ENCODE peak calls at places on chromosomes 7 and 10, in seven cellular contexts. U is psoas muscle; L is hepatocyte; A is CD8-positive, alpha-beta T cell; I is lower lobe of right lung; K is ovary; M is OCI-LY7. B is an unnamed sample.

GRCh38 chr10:66215005-66215404 is 710.8 kb upstream of the LRRTM3 start:
- DNase-seq in A (no peak), U (no peak), M (no peak), I (no peak), L (peak; percentile 5), K (no peak), B (no peak)

GRCh38 chr7:25952277-25953057 is 199.5 kb upstream of the NFE2L3 start:
- DNase-seq in A (no peak), K (peak; percentile 31), I (no peak), M (no peak), L (peak; percentile 38), U (no peak), B (no peak)

GRCh38 chr10:79268100-79268670 is 79.1 kb upstream of the PPIF start:
- DNase-seq in I (no peak), A (no peak), M (no peak), K (no peak), U (no peak), L (no peak), B (no peak)

GRCh38 chr10:11866199-11866925 is 43.2 kb downstream of the PROSER2 start:
- DNase-seq in U (no peak), K (no peak), A (no peak), I (no peak), L (no peak), M (no peak), B (no peak)

GRCh38 chr10:14244147-14244546 is 86.6 kb downstream of the FRMD4A start:
- DNase-seq in I (no peak), K (no peak), U (no peak), A (no peak), M (no peak), L (no peak), B (no peak)

GRCh38 chr7:144401490-144401889 is 2.0 kb downstream of the NOBOX start:
- DNase-seq in K (no peak), L (no peak), M (no peak), U (no peak), A (no peak), I (no peak), B (no peak)

GRCh38 chr7:42914009-42914725 is 2.3 kb upstream of the C7orf25 start:
- DNase-seq in I (no peak), M (no peak), U (no peak), K (no peak), L (peak; percentile 19), A (no peak), B (no peak)

GRCh38 chr10:71575446-71575845 is 144.1 kb downstream of the C10orf105 start:
- DNase-seq in I (no peak), M (no peak), K (peak; percentile 75), A (no peak), U (peak; percentile 46), L (no peak), B (peak; percentile 33)

GRCh38 chr10:133388973-133389818 is 4.8 kb upstream of the MTG1 start:
- DNase-seq in U (no peak), A (peak; percentile 47), I (peak; percentile 49), M (peak; percentile 98), L (no peak), K (no peak), B (no peak)

GRCh38 chr7:90006988-90007387 is 147.3 kb upstream of the STEAP1 start:
- DNase-seq in L (no peak), K (no peak), A (no peak), U (no peak), M (no peak), I (no peak), B (no peak)

GRCh38 chr10:44478040-44478439 is 93.1 kb upstream of the CXCL12 start:
- DNase-seq in U (no peak), M (no peak), K (no peak), A (no peak), L (no peak), I (no peak), B (no peak)

GRCh38 chr10:6123467-6124042 is 34.7 kb downstream of the RBM17 start:
- DNase-seq in A (no peak), L (no peak), M (no peak), I (no peak), K (no peak), U (no peak), B (no peak)

GRCh38 chr10:21047511-21047910 is 150.4 kb upstream of the NEBL start:
- DNase-seq in A (no peak), L (no peak), M (no peak), K (no peak), U (no peak), I (no peak), B (no peak)

GRCh38 chr10:96758423-96758822 is 38.1 kb upstream of the PIK3AP1 start:
- DNase-seq in I (no peak), K (no peak), A (no peak), U (no peak), M (peak; percentile 90), L (no peak), B (no peak)

GRCh38 chr10:34732926-34733325 is 82.2 kb downstream of the PARD3 start:
- DNase-seq in U (no peak), K (no peak), L (no peak), M (peak; percentile 11), I (no peak), A (no peak), B (no peak)

GRCh38 chr7:36736827-36737211 is 12.5 kb upstream of the AOAH start:
- DNase-seq in I (peak; percentile 51), A (no peak), L (no peak), K (no peak), M (peak; percentile 41), U (no peak), B (no peak)

GRCh38 chr7:4150731-4151130 is 531.4 kb upstream of the FOXK1 start:
- DNase-seq in U (no peak), M (no peak), I (no peak), K (no peak), L (no peak), A (no peak), B (no peak)

GRCh38 chr7:17319164-17320101 is 21.0 kb downstream of the AHR start:
- DNase-seq in K (no peak), I (no peak), U (no peak), A (no peak), L (no peak), M (no peak), B (no peak)

GRCh38 chr10:78600740-78601139 is 468.0 kb upstream of the ZMIZ1 start:
- DNase-seq in L (peak; percentile 74), I (no peak), K (no peak), M (no peak), A (no peak), U (no peak), B (no peak)

GRCh38 chr10:100562008-100562672 is 26.4 kb downstream of the HIF1AN start:
- DNase-seq in I (peak; percentile 79), L (peak; percentile 89), A (peak; percentile 81), K (peak; percentile 49), M (no peak), U (peak; percentile 64), B (peak; percentile 17)

GRCh38 chr7:84258628-84259027 is 64.0 kb upstream of the SEMA3A start:
- DNase-seq in I (no peak), U (no peak), L (no peak), K (no peak), A (no peak), M (no peak), B (no peak)

GRCh38 chr7:137754076-137754851 is 92.5 kb downstream of the DGKI start:
- DNase-seq in I (no peak), M (no peak), K (no peak), A (no peak), L (no peak), U (no peak), B (no peak)
- H3K27ac ChIP-seq in I (no peak overlapping the region), M (no peak overlapping the region), K (no peak overlapping the region), A (no peak overlapping the region), L (no peak overlapping the region), U (no peak overlapping the region), B (no peak overlapping the region)

DNA sequence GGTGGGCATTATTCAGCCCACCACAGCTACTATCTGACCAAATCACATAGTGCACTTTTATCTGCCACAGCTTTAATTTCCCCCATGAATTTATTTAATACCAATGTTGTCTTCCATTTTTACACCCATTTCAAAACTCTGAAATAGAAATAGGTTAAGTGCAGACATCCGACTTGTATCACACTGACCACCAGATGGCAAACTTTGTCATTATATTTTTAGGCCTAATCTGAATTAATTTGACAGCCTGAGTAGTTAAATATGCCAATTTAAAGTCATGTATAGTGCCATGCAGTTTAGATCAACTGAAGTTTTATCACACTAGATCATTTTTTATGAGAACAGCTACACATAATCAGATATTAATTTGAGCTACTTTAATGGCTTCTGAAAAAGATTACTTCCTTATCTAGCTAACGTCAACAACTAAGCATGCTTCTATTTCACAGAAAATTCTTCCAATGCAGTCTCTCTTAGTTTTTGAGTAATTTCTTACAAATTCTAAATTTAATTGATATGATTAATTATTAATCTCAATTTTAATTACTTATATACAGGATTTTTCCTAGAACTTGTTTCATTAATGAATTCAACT is 566.4 kb downstream of the GFRA1 start:
- DNase-seq in K (no peak), L (peak; percentile 23), I (no peak), U (no peak), M (peak; percentile 16), A (no peak), B (no peak)
- TF ChIP-seq CTCF in K (peak; percentile 15), L (peak; percentile 74), I (peak; percentile 37), U (peak; percentile 30), M (peak; percentile 79), A (no peak), B (peak; percentile 58)

GRCh38 chr7:27641576-27642230 is 21.0 kb downstream of the HIBADH start:
- DNase-seq in I (no peak), U (no peak), L (no peak), A (no peak), K (no peak), M (no peak), B (no peak)
- H3K27ac ChIP-seq in I (no peak overlapping the region), U (peak overlapping the region; percentile 37), L (no peak overlapping the region), A (no peak overlapping the region), K (no peak overlapping the region), M (no peak overlapping the region), B (no peak overlapping the region)

GRCh38 chr10:95333997-95334792 is 43.4 kb upstream of the PDLIM1 start:
- DNase-seq in M (no peak), L (no peak), I (peak; percentile 59), U (peak; percentile 64), A (no peak), K (no peak), B (peak; percentile 71)

GRCh38 chr10:95330966-95331453 is 40.2 kb upstream of the PDLIM1 start:
- DNase-seq in U (no peak), A (no peak), L (no peak), K (no peak), I (no peak), M (no peak), B (no peak)

GRCh38 chr10:95332666-95333249 is 42.0 kb upstream of the PDLIM1 start:
- DNase-seq in A (no peak), L (no peak), K (no peak), I (no peak), M (no peak), U (no peak), B (no peak)

GRCh38 chr10:95329296-95329695 is 38.5 kb upstream of the PDLIM1 start:
- DNase-seq in A (no peak), L (no peak), U (no peak), I (no peak), K (no peak), M (no peak), B (no peak)

DNA sequence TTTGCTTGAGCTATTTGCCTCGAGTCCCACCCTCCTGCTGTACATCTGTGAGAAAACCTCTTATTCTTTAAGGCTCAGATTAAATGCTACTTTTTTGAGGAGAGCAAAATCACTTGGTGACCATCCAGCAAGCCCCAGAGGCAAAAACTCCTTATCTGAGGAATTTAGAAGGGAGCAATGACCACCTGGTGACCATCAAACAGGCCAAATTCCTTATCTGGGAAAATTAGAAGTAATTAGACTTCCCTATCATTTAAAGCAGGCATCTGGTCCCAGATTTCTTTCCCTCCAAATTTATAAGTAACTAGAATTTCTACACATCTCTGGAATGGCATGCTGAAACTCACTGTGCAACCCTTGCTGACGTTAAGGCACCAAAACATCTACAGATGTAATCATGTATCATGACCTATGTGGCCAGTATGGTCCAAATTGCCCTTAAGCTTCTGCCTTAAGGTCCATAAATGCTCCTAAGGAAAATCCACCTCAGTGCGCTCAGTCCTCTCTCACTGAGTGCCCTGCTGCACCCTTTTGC is 40.9 kb upstream of the PDLIM1 start:
- DNase-seq in K (no peak), A (no peak), I (no peak), U (no peak), L (no peak), M (no peak), B (no peak)
- TF ChIP-seq CTCF in K (no peak), A (no peak), I (no peak), U (no peak), L (no peak), M (no peak), B (no peak)

B was measured in heart right ventricle.